ENCODE peak calls at places on chromosomes 5 and 9, in eight cellular contexts. E is T follicular helper cell, M is activated T-cell treated with anti-CD3 and anti-CD28 coated beads for 1 hour, G is NCI-H1092, C is lower leg skin, X is HT1080, W is kidney, T is HFFc6. F is an unnamed sample.

GRCh38 chr5:67066815-67067214 is 129.8 kb downstream of the CD180 start:
- DNase-seq in G (no peak), C (no peak), E (no peak), M (no peak), X (peak), T (no peak), W (no peak), F (no peak)

GRCh38 chr9:36169166-36169565 is at the start of gene CCIN:
- DNase-seq in X (no peak), M (no peak), E (no peak), T (no peak), C (no peak), G (no peak), W (no peak), F (no peak)

GRCh38 chr5:139193928-139194327 is 4.2 kb downstream of the SIL1 start:
- DNase-seq in G (no peak), X (no peak), C (no peak), T (no peak), W (no peak), M (no peak), E (no peak), F (no peak)

GRCh38 chr9:114117996-114118830 is 19.1 kb upstream of the KIF12 start:
- DNase-seq in M (no peak), C (peak), E (no peak), X (no peak), T (no peak), G (peak), W (peak), F (peak)

GRCh38 chr9:76027426-76027825 is 137.0 kb downstream of the PCSK5 start:
- DNase-seq in W (no peak), E (no peak), G (no peak), X (no peak), M (no peak), T (no peak), C (no peak), F (no peak)

GRCh38 chr9:37146372-37146771 is 26.0 kb downstream of the ZCCHC7 start:
- DNase-seq in M (no peak), C (no peak), G (no peak), E (no peak), T (no peak), X (no peak), W (no peak), F (no peak)

GRCh38 chr5:57566914-57567313 is 84.3 kb upstream of the ACTBL2 start:
- DNase-seq in M (no peak), E (no peak), T (no peak), C (no peak), X (no peak), G (no peak), W (no peak), F (no peak)

GRCh38 chr9:135132008-135132407 is 44.5 kb downstream of the OLFM1 start:
- DNase-seq in G (no peak), M (no peak), W (no peak), X (no peak), E (no peak), C (no peak), T (no peak), F (no peak)

GRCh38 chr9:3912817-3913216 is 387.0 kb upstream of the RFX3 start:
- DNase-seq in E (no peak), G (no peak), X (no peak), C (no peak), M (no peak), T (peak), W (no peak), F (no peak)

GRCh38 chr5:93583799-93584530 is 943 bp downstream of the NR2F1 start:
- DNase-seq in E (no peak), T (peak), W (peak), G (peak), X (peak), M (no peak), C (no peak), F (no peak)

GRCh38 chr9:37784291-37784639 is 599 bp downstream of the EXOSC3 start:
- DNase-seq in C (no peak), E (no peak), X (no peak), G (no peak), W (no peak), M (no peak), T (no peak), F (no peak)

GRCh38 chr9:70947519-70947918 is 173.9 kb downstream of the TRPM3 start:
- DNase-seq in W (no peak), M (no peak), T (no peak), X (no peak), G (no peak), C (no peak), E (no peak), F (no peak)

GRCh38 chr5:160359816-160360215 is 10.6 kb downstream of the C1QTNF2 start:
- DNase-seq in T (no peak), E (no peak), G (no peak), W (no peak), C (no peak), M (no peak), X (no peak), F (peak)

GRCh38 chr5:38547257-38547656 is 9.2 kb downstream of the LIFR start:
- DNase-seq in M (no peak), C (no peak), E (no peak), X (no peak), T (no peak), W (no peak), G (no peak), F (no peak)

GRCh38 chr9:5644522-5644921 is 15.6 kb downstream of the RIC1 start:
- DNase-seq in C (no peak), X (peak), T (no peak), W (no peak), E (no peak), G (no peak), M (no peak), F (no peak)

GRCh38 chr5:148418511-148418910 is 34.8 kb downstream of the FBXO38 start:
- DNase-seq in G (no peak), M (no peak), T (no peak), X (no peak), W (no peak), E (no peak), C (no peak), F (no peak)

GRCh38 chr9:4435197-4435596 is 55.1 kb upstream of the SLC1A1 start:
- DNase-seq in E (no peak), T (peak), C (no peak), G (no peak), X (peak), W (no peak), M (no peak), F (no peak)

GRCh38 chr5:154534457-154535050 is 56.5 kb upstream of the HAND1 start:
- DNase-seq in T (no peak), X (no peak), C (no peak), E (no peak), M (no peak), W (no peak), G (no peak), F (no peak)

GRCh38 chr5:145944328-145944727 is 8.0 kb downstream of the SH3RF2 start:
- DNase-seq in M (no peak), X (no peak), T (no peak), G (no peak), C (no peak), E (no peak), W (no peak), F (no peak)

GRCh38 chr5:72596956-72597355 is 89.7 kb upstream of the ZNF366 start:
- DNase-seq in C (no peak), W (no peak), X (no peak), T (no peak), M (no peak), G (no peak), E (no peak), F (no peak)

GRCh38 chr9:79362100-79363081 is 209.4 kb upstream of the TLE4 start:
- DNase-seq in E (no peak), G (peak), T (peak), X (peak), C (no peak), M (no peak), W (no peak), F (no peak)

GRCh38 chr9:38621434-38622082 is 1.2 kb upstream of the ANKRD18A start:
- DNase-seq in C (no peak), G (peak), W (peak), T (no peak), M (peak), X (no peak), E (peak), F (peak)

GRCh38 chr9:136338511-136338910 is 11.2 kb downstream of the GPSM1 start:
- DNase-seq in C (no peak), M (no peak), W (no peak), G (no peak), E (no peak), X (no peak), T (no peak), F (no peak)

GRCh38 chr9:93677641-93678136 is 101.3 kb downstream of the PHF2 start:
- DNase-seq in W (peak), G (no peak), M (no peak), E (no peak), T (no peak), X (no peak), C (peak), F (peak)

GRCh38 chr9:36018129-36018528 is 18.6 kb upstream of the RECK start:
- DNase-seq in G (no peak), M (no peak), W (no peak), E (no peak), C (no peak), T (no peak), X (no peak), F (no peak)

GRCh38 chr9:105026451-105026850 is 98.5 kb upstream of the ABCA1 start:
- DNase-seq in M (no peak), T (peak), W (no peak), X (peak), G (no peak), E (no peak), C (no peak), F (no peak)

GRCh38 chr9:68625559-68625958 is 79.5 kb upstream of the PIP5K1B start:
- DNase-seq in W (no peak), X (no peak), G (no peak), E (no peak), T (no peak), C (no peak), M (no peak), F (no peak)

GRCh38 chr9:98248737-98249474 is 6.5 kb downstream of the TBC1D2 start:
- DNase-seq in T (peak), C (peak), M (no peak), G (no peak), W (peak), X (peak), E (no peak), F (peak)

GRCh38 chr5:103208460-103208859 is 50.1 kb upstream of the MACIR start:
- DNase-seq in E (no peak), W (no peak), C (no peak), G (no peak), T (no peak), X (no peak), M (no peak), F (no peak)

GRCh38 chr5:154221371-154221896 is 30.9 kb downstream of the GALNT10 start:
- DNase-seq in X (peak), W (no peak), T (peak), G (no peak), E (peak), M (peak), C (no peak), F (no peak)

GRCh38 chr5:52283221-52283620 is 504.5 kb upstream of the ITGA1 start:
- DNase-seq in M (no peak), E (no peak), T (no peak), X (peak), C (no peak), W (no peak), G (no peak), F (no peak)

GRCh38 chr5:111134080-111134479 is 41.9 kb downstream of the WDR36 start:
- DNase-seq in C (no peak), X (no peak), M (no peak), W (no peak), G (no peak), E (no peak), T (no peak), F (no peak)

GRCh38 chr5:113147088-113147487 is 170.5 kb downstream of the DCP2 start:
- DNase-seq in C (no peak), X (peak), M (no peak), E (no peak), T (peak), G (no peak), W (no peak), F (no peak)

GRCh38 chr5:122615146-122615545 is 159.7 kb upstream of the SNX2 start:
- DNase-seq in T (no peak), M (no peak), C (no peak), G (no peak), W (no peak), E (no peak), X (no peak), F (no peak)

GRCh38 chr5:1507961-1508678 is 15.6 kb downstream of the LPCAT1 start:
- DNase-seq in T (no peak), C (peak), E (no peak), M (no peak), W (peak), X (no peak), G (no peak), F (peak)

GRCh38 chr5:120344181-120344580 is 119.9 kb upstream of the PRR16 start:
- DNase-seq in X (no peak), T (no peak), W (no peak), E (no peak), G (no peak), M (no peak), C (no peak), F (no peak)

F was measured in posterior vena cava.